ENCODE peak calls at places on chromosomes 1 and 21, in four cellular contexts. K is anterior cingulate cortex, G is GM23338, O is adrenal gland. A is an unnamed sample.

GRCh38 chr1:8825985-8826481 is 8.6 kb upstream of the RERE start:
- DNase-seq in G (no peak), K (no peak), O (no peak), A (no peak)

GRCh38 chr1:84450916-84451315 is 28.1 kb upstream of the RPF1 start:
- DNase-seq in O (no peak), G (no peak), K (no peak), A (no peak)

GRCh38 chr1:53678507-53678906 is 60.5 kb downstream of the GLIS1 start:
- DNase-seq in O (no peak), K (no peak), G (no peak), A (no peak)

GRCh38 chr1:84505167-84506001 is 802 bp upstream of the SPATA1 start:
- DNase-seq in O (peak), K (no peak), G (peak), A (peak)

GRCh38 chr1:160460683-160461287 is 60.4 kb downstream of the VANGL2 start:
- DNase-seq in G (no peak), K (no peak), O (no peak), A (no peak)

GRCh38 chr1:235913311-235913710 is 46.6 kb upstream of the LYST start:
- DNase-seq in O (no peak), G (no peak), K (no peak), A (no peak)

GRCh38 chr1:109807822-109808680 is 44.3 kb upstream of the EPS8L3 start:
- DNase-seq in O (no peak), G (no peak), K (no peak), A (no peak)

GRCh38 chr1:71413441-71414170 is 332.8 kb upstream of the ZRANB2 start:
- DNase-seq in G (no peak), K (no peak), O (no peak), A (no peak)

GRCh38 chr21:39189857-39190604 is 6.8 kb upstream of the PSMG1 start:
- DNase-seq in O (no peak), K (no peak), G (no peak), A (no peak)

GRCh38 chr1:15426492-15427279 is 11.6 kb upstream of the CTRC start:
- DNase-seq in O (peak), K (peak), G (no peak), A (no peak)

GRCh38 chr21:24903954-24904635 is 703.2 kb downstream of the MRPL39 start:
- DNase-seq in G (no peak), O (no peak), K (no peak), A (no peak)

GRCh38 chr1:216221260-216221700 is 202.0 kb downstream of the USH2A start:
- DNase-seq in G (peak), K (peak), O (peak), A (peak)

GRCh38 chr1:1194723-1195122 is 11.7 kb downstream of the TNFRSF18 start:
- DNase-seq in O (no peak), K (no peak), G (peak), A (no peak)

GRCh38 chr1:156725683-156726280 is 2.5 kb upstream of the METTL25B start:
- DNase-seq in O (peak), G (peak), K (peak), A (peak)

GRCh38 chr1:1244192-1244811 is 2.2 kb downstream of the C1QTNF12 start:
- DNase-seq in O (no peak), K (no peak), G (no peak), A (no peak)

GRCh38 chr1:4657920-4658585 is 3.6 kb downstream of the AJAP1 start:
- DNase-seq in K (peak), O (no peak), G (no peak), A (peak)

GRCh38 chr1:238465449-238465848 is 574.7 kb upstream of the ZP4 start:
- DNase-seq in G (no peak), K (no peak), O (no peak), A (no peak)

GRCh38 chr1:41837691-41838090 is 81.0 kb downstream of the HIVEP3 start:
- DNase-seq in K (no peak), G (no peak), O (no peak), A (no peak)

GRCh38 chr1:217403321-217403720 is 227.6 kb downstream of the GPATCH2 start:
- DNase-seq in G (no peak), O (no peak), K (no peak), A (no peak)

GRCh38 chr1:99051611-99052283 is 47.1 kb upstream of the PLPPR5 start:
- DNase-seq in O (no peak), K (no peak), G (no peak), A (no peak)

GRCh38 chr1:9822897-9823692 is 670 bp downstream of the CLSTN1 start:
- DNase-seq in K (peak), O (peak), G (peak), A (no peak)

GRCh38 chr1:26082020-26082350 is 14.6 kb upstream of the TRIM63 start:
- DNase-seq in G (no peak), O (no peak), K (no peak), A (no peak)

GRCh38 chr1:205709059-205709398 is 28.7 kb upstream of the SLC45A3 start:
- DNase-seq in K (no peak), O (no peak), G (no peak), A (no peak)

GRCh38 chr1:227489572-227489971 is 73.8 kb upstream of the ZNF678 start:
- DNase-seq in G (no peak), K (no peak), O (no peak), A (no peak)

GRCh38 chr1:62796151-62796680 is 12.3 kb downstream of the ATG4C start:
- DNase-seq in O (no peak), K (no peak), G (no peak), A (no peak)

GRCh38 chr1:46605242-46605641 is 1.2 kb upstream of the MKNK1 start:
- DNase-seq in O (no peak), K (no peak), G (no peak), A (no peak)

GRCh38 chr21:18285379-18285778 is 40.7 kb downstream of the CHODL start:
- DNase-seq in G (no peak), O (no peak), K (no peak), A (no peak)

GRCh38 chr1:18324246-18324645 is 156.5 kb upstream of the KLHDC7A start:
- DNase-seq in G (peak), O (no peak), K (no peak), A (no peak)

GRCh38 chr1:194297999-194298598 is 1111.7 kb upstream of the B3GALT2 start:
- DNase-seq in K (no peak), O (no peak), G (no peak), A (no peak)

GRCh38 chr1:19644761-19645543 is 841 bp downstream of the NBL1 start:
- DNase-seq in O (no peak), K (no peak), G (peak), A (no peak)

GRCh38 chr1:3888301-3888700 is 11.8 kb downstream of the C1orf174 start:
- DNase-seq in G (no peak), O (no peak), K (no peak), A (no peak)

A was measured in amygdala.